ENCODE peak calls at places on chromosomes 2 and 18, in nine cellular contexts. One of them, this sample, is unnamed.

GRCh38 chr2:24333019-24333540 is 27.3 kb downstream of the ITSN2 start:
- DNase-seq in RWPE1: no peak
- DNase-seq in PC-9: no peak
- DNase-seq in tibial nerve: no peak
- DNase-seq in thoracic aorta: no peak
- DNase-seq in HCT116: no peak
- DNase-seq in PC-3: no peak
- DNase-seq in brain microvascular endothelial cell: no peak
- DNase-seq in DND-41: no peak
- DNase-seq in this sample: no peak

GRCh38 chr2:176291768-176292393 is 22.6 kb downstream of the MTX2 start:
- DNase-seq in RWPE1: no peak
- DNase-seq in PC-9: no peak
- DNase-seq in tibial nerve: no peak
- DNase-seq in thoracic aorta: no peak
- DNase-seq in HCT116: no peak
- DNase-seq in PC-3: peak; percentile 50
- DNase-seq in brain microvascular endothelial cell: no peak
- DNase-seq in DND-41: peak; percentile 31
- DNase-seq in this sample: no peak

GRCh38 chr2:96977631-96978195 is 8.7 kb downstream of the FAM178B start:
- DNase-seq in RWPE1: peak; percentile 52
- DNase-seq in PC-9: no peak
- DNase-seq in tibial nerve: no peak
- DNase-seq in thoracic aorta: no peak
- DNase-seq in HCT116: peak; percentile 2
- DNase-seq in PC-3: peak; percentile 16
- DNase-seq in brain microvascular endothelial cell: peak; percentile 18
- DNase-seq in DND-41: no peak
- DNase-seq in this sample: peak; percentile 60

GRCh38 chr2:236254674-236255073 is 9.5 kb downstream of the ASB18 start:
- DNase-seq in RWPE1: no peak
- DNase-seq in PC-9: no peak
- DNase-seq in tibial nerve: no peak
- DNase-seq in thoracic aorta: no peak
- DNase-seq in HCT116: no peak
- DNase-seq in PC-3: no peak
- DNase-seq in brain microvascular endothelial cell: no peak
- DNase-seq in DND-41: no peak
- DNase-seq in this sample: no peak

GRCh38 chr2:151869296-151869695 is 41.1 kb upstream of the ARL5A start:
- DNase-seq in RWPE1: no peak
- DNase-seq in PC-9: no peak
- DNase-seq in tibial nerve: no peak
- DNase-seq in thoracic aorta: no peak
- DNase-seq in HCT116: no peak
- DNase-seq in PC-3: no peak
- DNase-seq in brain microvascular endothelial cell: no peak
- DNase-seq in DND-41: no peak
- DNase-seq in this sample: no peak

GRCh38 chr2:173278794-173279527 is 75.7 kb upstream of the CDCA7 start:
- DNase-seq in RWPE1: no peak
- DNase-seq in PC-9: no peak
- DNase-seq in tibial nerve: no peak
- DNase-seq in thoracic aorta: no peak
- DNase-seq in HCT116: no peak
- DNase-seq in PC-3: no peak
- DNase-seq in brain microvascular endothelial cell: no peak
- DNase-seq in DND-41: no peak
- DNase-seq in this sample: no peak

GRCh38 chr2:36468463-36469266 is 113.1 kb downstream of the CRIM1 start:
- DNase-seq in RWPE1: no peak
- DNase-seq in PC-9: no peak
- DNase-seq in tibial nerve: no peak
- DNase-seq in thoracic aorta: no peak
- DNase-seq in HCT116: no peak
- DNase-seq in PC-3: no peak
- DNase-seq in brain microvascular endothelial cell: peak; percentile 73
- DNase-seq in DND-41: no peak
- DNase-seq in this sample: no peak

GRCh38 chr2:24820175-24820513 is 26.9 kb downstream of the CENPO start:
- DNase-seq in RWPE1: no peak
- DNase-seq in PC-9: no peak
- DNase-seq in tibial nerve: no peak
- DNase-seq in thoracic aorta: no peak
- DNase-seq in HCT116: no peak
- DNase-seq in PC-3: no peak
- DNase-seq in brain microvascular endothelial cell: no peak
- DNase-seq in DND-41: peak; percentile 5
- DNase-seq in this sample: no peak

GRCh38 chr18:13566941-13567762 is 159.2 kb downstream of the FAM210A start:
- DNase-seq in RWPE1: no peak
- DNase-seq in PC-9: no peak
- DNase-seq in tibial nerve: peak; percentile 24
- DNase-seq in thoracic aorta: no peak
- DNase-seq in HCT116: no peak
- DNase-seq in PC-3: no peak
- DNase-seq in brain microvascular endothelial cell: no peak
- DNase-seq in DND-41: no peak
- DNase-seq in this sample: no peak

GRCh38 chr2:99031481-99031880 is 95.5 kb upstream of the CRACDL start:
- DNase-seq in RWPE1: no peak
- DNase-seq in PC-9: no peak
- DNase-seq in tibial nerve: no peak
- DNase-seq in thoracic aorta: no peak
- DNase-seq in HCT116: no peak
- DNase-seq in PC-3: no peak
- DNase-seq in brain microvascular endothelial cell: no peak
- DNase-seq in DND-41: peak; percentile 24
- DNase-seq in this sample: no peak

GRCh38 chr18:59086522-59086921 is 53.2 kb upstream of the SEC11C start:
- DNase-seq in RWPE1: no peak
- DNase-seq in PC-9: no peak
- DNase-seq in tibial nerve: no peak
- DNase-seq in thoracic aorta: no peak
- DNase-seq in HCT116: no peak
- DNase-seq in PC-3: no peak
- DNase-seq in brain microvascular endothelial cell: no peak
- DNase-seq in DND-41: no peak
- DNase-seq in this sample: no peak

GRCh38 chr18:59087391-59087790 is 52.3 kb upstream of the SEC11C start:
- DNase-seq in RWPE1: no peak
- DNase-seq in PC-9: no peak
- DNase-seq in tibial nerve: no peak
- DNase-seq in thoracic aorta: no peak
- DNase-seq in HCT116: no peak
- DNase-seq in PC-3: no peak
- DNase-seq in brain microvascular endothelial cell: no peak
- DNase-seq in DND-41: peak; percentile 20
- DNase-seq in this sample: no peak

GRCh38 chr18:59084286-59084779 is 55.4 kb upstream of the SEC11C start:
- DNase-seq in RWPE1: peak; percentile 40
- DNase-seq in PC-9: peak; percentile 49
- DNase-seq in tibial nerve: peak; percentile 63
- DNase-seq in thoracic aorta: peak; percentile 12
- DNase-seq in HCT116: peak; percentile 75
- DNase-seq in PC-3: peak; percentile 80
- DNase-seq in brain microvascular endothelial cell: peak; percentile 70
- DNase-seq in DND-41: peak; percentile 56
- DNase-seq in this sample: peak; percentile 54

GRCh38 chr18:59085126-59085794 is 54.4 kb upstream of the SEC11C start:
- DNase-seq in RWPE1: no peak
- DNase-seq in PC-9: no peak
- DNase-seq in tibial nerve: no peak
- DNase-seq in thoracic aorta: no peak
- DNase-seq in HCT116: no peak
- DNase-seq in PC-3: no peak
- DNase-seq in brain microvascular endothelial cell: no peak
- DNase-seq in DND-41: no peak
- DNase-seq in this sample: no peak

DNA sequence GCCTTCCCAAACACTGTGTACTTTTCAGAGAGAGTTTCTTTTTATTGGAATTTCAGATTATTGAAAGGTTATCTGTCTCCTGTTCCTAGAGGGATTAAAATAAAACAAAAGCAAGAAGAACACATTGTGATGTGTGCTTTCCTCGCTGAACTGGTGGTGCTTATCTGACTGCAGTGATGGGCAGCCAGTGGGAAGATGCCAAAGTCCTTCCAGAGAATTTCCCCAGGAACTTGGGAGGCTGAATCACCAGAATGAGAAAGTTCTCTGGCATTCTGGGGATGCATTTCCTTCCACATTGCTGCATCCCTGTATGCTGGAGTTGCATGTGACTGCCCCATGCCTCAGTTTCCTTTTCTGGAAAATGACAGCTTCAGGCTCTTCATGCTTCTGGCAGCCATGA is 53.9 kb upstream of the SEC11C start:
- DNase-seq in RWPE1: no peak
- DNase-seq in PC-9: no peak
- DNase-seq in tibial nerve: no peak
- DNase-seq in thoracic aorta: no peak
- DNase-seq in HCT116: no peak
- DNase-seq in PC-3: no peak
- DNase-seq in brain microvascular endothelial cell: peak; percentile 18
- DNase-seq in DND-41: no peak
- DNase-seq in this sample: no peak
- H3K27ac ChIP-seq in RWPE1: no peak overlapping the region
- H3K27ac ChIP-seq in PC-9: no peak overlapping the region
- H3K27ac ChIP-seq in tibial nerve: no peak overlapping the region
- H3K27ac ChIP-seq in thoracic aorta: no peak overlapping the region
- H3K27ac ChIP-seq in HCT116: no peak overlapping the region
- H3K27ac ChIP-seq in PC-3: no peak overlapping the region
- H3K27ac ChIP-seq in brain microvascular endothelial cell: no peak overlapping the region
- H3K27ac ChIP-seq in DND-41: no peak overlapping the region
- H3K27ac ChIP-seq in this sample: no peak overlapping the region

GRCh38 chr2:120595739-120596138 is 139.9 kb upstream of the GLI2 start:
- DNase-seq in RWPE1: no peak
- DNase-seq in PC-9: no peak
- DNase-seq in tibial nerve: no peak
- DNase-seq in thoracic aorta: no peak
- DNase-seq in HCT116: no peak
- DNase-seq in PC-3: no peak
- DNase-seq in brain microvascular endothelial cell: no peak
- DNase-seq in DND-41: no peak
- DNase-seq in this sample: no peak
- H3K27ac ChIP-seq in RWPE1: no peak overlapping the region
- H3K27ac ChIP-seq in PC-9: no peak overlapping the region
- H3K27ac ChIP-seq in tibial nerve: no peak overlapping the region
- H3K27ac ChIP-seq in thoracic aorta: no peak overlapping the region
- H3K27ac ChIP-seq in HCT116: no peak overlapping the region
- H3K27ac ChIP-seq in PC-3: no peak overlapping the region
- H3K27ac ChIP-seq in brain microvascular endothelial cell: no peak overlapping the region
- H3K27ac ChIP-seq in DND-41: no peak overlapping the region
- H3K27ac ChIP-seq in this sample: no peak overlapping the region

DNA sequence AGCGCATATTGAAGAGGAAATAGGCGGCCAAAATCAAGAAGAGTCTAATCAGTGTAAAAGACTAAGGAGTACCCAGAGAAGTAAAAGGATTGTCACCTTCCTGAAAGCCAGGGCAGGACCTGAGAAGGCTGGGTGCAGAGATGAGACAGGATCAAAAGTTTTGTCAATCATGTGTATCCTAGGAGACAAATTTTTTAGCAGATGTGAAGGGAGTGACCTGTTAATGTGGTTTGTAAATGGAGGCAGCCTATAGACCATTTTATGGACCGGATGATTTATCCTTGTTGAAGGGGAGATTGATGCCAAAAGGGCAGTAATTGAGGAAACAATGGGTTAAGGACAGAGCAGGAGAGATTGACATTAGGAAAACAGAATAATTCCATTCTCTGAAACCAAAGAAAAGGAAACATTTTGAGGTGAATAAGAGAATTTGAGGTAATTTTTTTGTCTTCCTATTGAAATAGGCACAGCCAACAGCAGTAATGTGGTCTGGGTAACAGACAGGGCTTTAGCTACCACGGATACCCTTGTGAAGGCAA is 856 bp downstream of the NDC80 start:
- DNase-seq in RWPE1: no peak
- DNase-seq in PC-9: no peak
- DNase-seq in tibial nerve: no peak
- DNase-seq in thoracic aorta: no peak
- DNase-seq in HCT116: no peak
- DNase-seq in PC-3: peak; percentile 16
- DNase-seq in brain microvascular endothelial cell: no peak
- DNase-seq in DND-41: no peak
- DNase-seq in this sample: no peak
- H3K27ac ChIP-seq in RWPE1: peak overlapping the region; percentile 94
- H3K27ac ChIP-seq in PC-9: no peak overlapping the region
- H3K27ac ChIP-seq in tibial nerve: no peak overlapping the region
- H3K27ac ChIP-seq in thoracic aorta: no peak overlapping the region
- H3K27ac ChIP-seq in HCT116: peak overlapping the region; percentile 91
- H3K27ac ChIP-seq in PC-3: peak overlapping the region; percentile 90
- H3K27ac ChIP-seq in brain microvascular endothelial cell: peak overlapping the region; percentile 99
- H3K27ac ChIP-seq in DND-41: peak overlapping the region; percentile 95
- H3K27ac ChIP-seq in this sample: peak overlapping the region; percentile 96

GRCh38 chr18:22114526-22115321 is 54.7 kb upstream of the GATA6 start:
- DNase-seq in RWPE1: no peak
- DNase-seq in PC-9: no peak
- DNase-seq in tibial nerve: no peak
- DNase-seq in thoracic aorta: no peak
- DNase-seq in HCT116: no peak
- DNase-seq in PC-3: peak; percentile 46
- DNase-seq in brain microvascular endothelial cell: no peak
- DNase-seq in DND-41: no peak
- DNase-seq in this sample: no peak

GRCh38 chr18:22113144-22113813 is 56.1 kb upstream of the GATA6 start:
- DNase-seq in RWPE1: no peak
- DNase-seq in PC-9: peak; percentile 54
- DNase-seq in tibial nerve: no peak
- DNase-seq in thoracic aorta: no peak
- DNase-seq in HCT116: no peak
- DNase-seq in PC-3: no peak
- DNase-seq in brain microvascular endothelial cell: no peak
- DNase-seq in DND-41: no peak
- DNase-seq in this sample: no peak

GRCh38 chr18:22110482-22110924 is 58.9 kb upstream of the GATA6 start:
- DNase-seq in RWPE1: no peak
- DNase-seq in PC-9: peak; percentile 2
- DNase-seq in tibial nerve: no peak
- DNase-seq in thoracic aorta: no peak
- DNase-seq in HCT116: no peak
- DNase-seq in PC-3: no peak
- DNase-seq in brain microvascular endothelial cell: no peak
- DNase-seq in DND-41: no peak
- DNase-seq in this sample: no peak

GRCh38 chr18:22109535-22109934 is 59.9 kb upstream of the GATA6 start:
- DNase-seq in RWPE1: no peak
- DNase-seq in PC-9: no peak
- DNase-seq in tibial nerve: no peak
- DNase-seq in thoracic aorta: no peak
- DNase-seq in HCT116: no peak
- DNase-seq in PC-3: no peak
- DNase-seq in brain microvascular endothelial cell: no peak
- DNase-seq in DND-41: no peak
- DNase-seq in this sample: no peak

DNA sequence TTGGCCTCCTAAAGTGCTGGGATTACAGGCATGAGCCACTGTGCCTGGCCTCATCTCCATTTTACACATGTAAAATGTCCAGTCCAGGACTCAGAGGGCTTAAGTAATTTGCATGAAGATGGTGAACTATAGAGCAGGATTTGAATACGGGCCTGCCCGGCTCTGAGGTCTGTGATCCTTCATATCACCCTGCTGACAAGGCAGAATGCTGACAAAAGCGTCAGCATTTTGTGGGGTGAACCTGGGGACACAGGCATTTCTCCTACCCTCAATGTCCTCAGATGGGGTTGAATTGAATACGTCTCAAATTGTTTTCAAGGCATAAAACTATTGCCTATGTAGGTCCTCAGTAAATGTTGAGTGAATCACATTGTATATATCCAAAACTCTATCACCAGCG is 57.2 kb upstream of the GATA6 start:
- DNase-seq in RWPE1: no peak
- DNase-seq in PC-9: no peak
- DNase-seq in tibial nerve: no peak
- DNase-seq in thoracic aorta: no peak
- DNase-seq in HCT116: no peak
- DNase-seq in PC-3: no peak
- DNase-seq in brain microvascular endothelial cell: no peak
- DNase-seq in DND-41: no peak
- DNase-seq in this sample: no peak
- H3K27ac ChIP-seq in RWPE1: no peak overlapping the region
- H3K27ac ChIP-seq in PC-9: no peak overlapping the region
- H3K27ac ChIP-seq in tibial nerve: no peak overlapping the region
- H3K27ac ChIP-seq in thoracic aorta: no peak overlapping the region
- H3K27ac ChIP-seq in HCT116: no peak overlapping the region
- H3K27ac ChIP-seq in PC-3: no peak overlapping the region
- H3K27ac ChIP-seq in brain microvascular endothelial cell: no peak overlapping the region
- H3K27ac ChIP-seq in DND-41: no peak overlapping the region
- H3K27ac ChIP-seq in this sample: no peak overlapping the region

This sample was measured in Panc1.